ENCODE peak calls at places on chromosomes 6 and 20, in nine cellular contexts. One of them, this sample, is unnamed.

GRCh38 chr6:159097256-159097655 is 52.5 kb upstream of the TAGAP start:
- DNase-seq in HFFc6: no peak
- DNase-seq in myocyte: no peak
- DNase-seq in AG08396: no peak
- DNase-seq in NCI-H510A treated with DMSO at 0.1 percent for 48 hours: no peak
- DNase-seq in HTR-8/SVneo: no peak
- DNase-seq in HT1080: no peak
- DNase-seq in mesothelial cell of epicardium: no peak
- DNase-seq in GM10248: no peak
- DNase-seq in this sample: no peak

GRCh38 chr6:107806675-107807074 is 17.4 kb downstream of the SCML4 start:
- DNase-seq in AG08396: no peak
- DNase-seq in HFFc6: no peak
- DNase-seq in myocyte: peak
- DNase-seq in HT1080: no peak
- DNase-seq in HTR-8/SVneo: no peak
- DNase-seq in NCI-H510A treated with DMSO at 0.1 percent for 48 hours: no peak
- DNase-seq in mesothelial cell of epicardium: no peak
- DNase-seq in GM10248: no peak
- DNase-seq in this sample: no peak

GRCh38 chr6:89966250-89966588 is 72.0 kb downstream of the GJA10 start:
- DNase-seq in HTR-8/SVneo: no peak
- DNase-seq in NCI-H510A treated with DMSO at 0.1 percent for 48 hours: no peak
- DNase-seq in HT1080: no peak
- DNase-seq in HFFc6: no peak
- DNase-seq in mesothelial cell of epicardium: no peak
- DNase-seq in AG08396: no peak
- DNase-seq in GM10248: no peak
- DNase-seq in myocyte: no peak
- DNase-seq in this sample: no peak

GRCh38 chr20:37992802-37993538 is 40.3 kb downstream of the TTI1 start:
- DNase-seq in HFFc6: peak
- DNase-seq in AG08396: peak
- DNase-seq in NCI-H510A treated with DMSO at 0.1 percent for 48 hours: peak
- DNase-seq in HT1080: peak
- DNase-seq in GM10248: peak
- DNase-seq in HTR-8/SVneo: peak
- DNase-seq in mesothelial cell of epicardium: no peak
- DNase-seq in myocyte: peak
- DNase-seq in this sample: peak

GRCh38 chr6:111076024-111076680 is 11.2 kb upstream of the SLC16A10 start:
- DNase-seq in myocyte: no peak
- DNase-seq in HT1080: peak
- DNase-seq in HTR-8/SVneo: no peak
- DNase-seq in NCI-H510A treated with DMSO at 0.1 percent for 48 hours: no peak
- DNase-seq in HFFc6: no peak
- DNase-seq in AG08396: no peak
- DNase-seq in GM10248: no peak
- DNase-seq in mesothelial cell of epicardium: no peak
- DNase-seq in this sample: no peak

GRCh38 chr6:127299522-127300240 is 33.0 kb downstream of the RNF146 start:
- DNase-seq in AG08396: no peak
- DNase-seq in HTR-8/SVneo: no peak
- DNase-seq in HT1080: no peak
- DNase-seq in mesothelial cell of epicardium: no peak
- DNase-seq in NCI-H510A treated with DMSO at 0.1 percent for 48 hours: no peak
- DNase-seq in myocyte: no peak
- DNase-seq in HFFc6: peak
- DNase-seq in GM10248: no peak
- DNase-seq in this sample: no peak

GRCh38 chr20:8635048-8635572 is 433.8 kb upstream of the PLCB4 start:
- DNase-seq in AG08396: no peak
- DNase-seq in HT1080: no peak
- DNase-seq in HTR-8/SVneo: no peak
- DNase-seq in myocyte: no peak
- DNase-seq in HFFc6: no peak
- DNase-seq in mesothelial cell of epicardium: no peak
- DNase-seq in GM10248: no peak
- DNase-seq in NCI-H510A treated with DMSO at 0.1 percent for 48 hours: no peak
- DNase-seq in this sample: no peak

GRCh38 chr6:72944660-72945059 is 280.6 kb downstream of the KHDC1L start:
- DNase-seq in myocyte: peak
- DNase-seq in HTR-8/SVneo: no peak
- DNase-seq in HFFc6: no peak
- DNase-seq in GM10248: no peak
- DNase-seq in HT1080: no peak
- DNase-seq in mesothelial cell of epicardium: no peak
- DNase-seq in AG08396: no peak
- DNase-seq in NCI-H510A treated with DMSO at 0.1 percent for 48 hours: no peak
- DNase-seq in this sample: no peak

GRCh38 chr20:6882911-6883310 is 115.4 kb downstream of the BMP2 start:
- DNase-seq in GM10248: no peak
- DNase-seq in HT1080: no peak
- DNase-seq in myocyte: no peak
- DNase-seq in AG08396: no peak
- DNase-seq in mesothelial cell of epicardium: no peak
- DNase-seq in NCI-H510A treated with DMSO at 0.1 percent for 48 hours: no peak
- DNase-seq in HTR-8/SVneo: no peak
- DNase-seq in HFFc6: no peak
- DNase-seq in this sample: no peak

GRCh38 chr6:142940487-142940886 is 4.5 kb downstream of the HIVEP2 start:
- DNase-seq in HTR-8/SVneo: no peak
- DNase-seq in mesothelial cell of epicardium: no peak
- DNase-seq in myocyte: no peak
- DNase-seq in AG08396: peak
- DNase-seq in GM10248: no peak
- DNase-seq in HFFc6: peak
- DNase-seq in NCI-H510A treated with DMSO at 0.1 percent for 48 hours: no peak
- DNase-seq in HT1080: peak
- DNase-seq in this sample: peak

GRCh38 chr6:122472022-122472340 is 374 bp upstream of the SERINC1 start:
- DNase-seq in AG08396: no peak
- DNase-seq in HTR-8/SVneo: peak
- DNase-seq in GM10248: no peak
- DNase-seq in mesothelial cell of epicardium: no peak
- DNase-seq in myocyte: no peak
- DNase-seq in HFFc6: peak
- DNase-seq in NCI-H510A treated with DMSO at 0.1 percent for 48 hours: no peak
- DNase-seq in HT1080: no peak
- DNase-seq in this sample: no peak

GRCh38 chr6:71349395-71349794 is 60.8 kb downstream of the OGFRL1 start:
- DNase-seq in mesothelial cell of epicardium: no peak
- DNase-seq in AG08396: no peak
- DNase-seq in HT1080: peak
- DNase-seq in HTR-8/SVneo: no peak
- DNase-seq in myocyte: peak
- DNase-seq in GM10248: peak
- DNase-seq in HFFc6: peak
- DNase-seq in NCI-H510A treated with DMSO at 0.1 percent for 48 hours: no peak
- DNase-seq in this sample: no peak

GRCh38 chr20:60085551-60086132 is 127.4 kb downstream of the CDH26 start:
- DNase-seq in NCI-H510A treated with DMSO at 0.1 percent for 48 hours: no peak
- DNase-seq in GM10248: no peak
- DNase-seq in myocyte: no peak
- DNase-seq in mesothelial cell of epicardium: no peak
- DNase-seq in HTR-8/SVneo: no peak
- DNase-seq in HT1080: no peak
- DNase-seq in AG08396: no peak
- DNase-seq in HFFc6: no peak
- DNase-seq in this sample: no peak

GRCh38 chr6:150142657-150143501 is at the start of gene PPP1R14C:
- DNase-seq in AG08396: peak
- DNase-seq in HTR-8/SVneo: no peak
- DNase-seq in HT1080: no peak
- DNase-seq in mesothelial cell of epicardium: peak
- DNase-seq in myocyte: no peak
- DNase-seq in NCI-H510A treated with DMSO at 0.1 percent for 48 hours: peak
- DNase-seq in GM10248: no peak
- DNase-seq in HFFc6: no peak
- DNase-seq in this sample: no peak

GRCh38 chr6:33128318-33128717 is 52.5 kb downstream of the HLA-DPB1 start:
- DNase-seq in mesothelial cell of epicardium: no peak
- DNase-seq in HT1080: no peak
- DNase-seq in HTR-8/SVneo: no peak
- DNase-seq in NCI-H510A treated with DMSO at 0.1 percent for 48 hours: no peak
- DNase-seq in GM10248: peak
- DNase-seq in myocyte: no peak
- DNase-seq in HFFc6: no peak
- DNase-seq in AG08396: no peak
- DNase-seq in this sample: no peak

GRCh38 chr20:47205577-47206123 is 150.8 kb downstream of the ZMYND8 start:
- DNase-seq in AG08396: peak
- DNase-seq in GM10248: peak
- DNase-seq in HT1080: peak
- DNase-seq in mesothelial cell of epicardium: no peak
- DNase-seq in myocyte: peak
- DNase-seq in HFFc6: peak
- DNase-seq in NCI-H510A treated with DMSO at 0.1 percent for 48 hours: peak
- DNase-seq in HTR-8/SVneo: peak
- DNase-seq in this sample: peak

GRCh38 chr6:89281779-89282246 is 33.3 kb downstream of the GABRR2 start:
- DNase-seq in HTR-8/SVneo: peak
- DNase-seq in HFFc6: peak
- DNase-seq in AG08396: peak
- DNase-seq in myocyte: peak
- DNase-seq in GM10248: peak
- DNase-seq in HT1080: peak
- DNase-seq in mesothelial cell of epicardium: no peak
- DNase-seq in NCI-H510A treated with DMSO at 0.1 percent for 48 hours: no peak
- DNase-seq in this sample: peak

GRCh38 chr6:32153835-32154513 is at the start of gene PPT2:
- DNase-seq in NCI-H510A treated with DMSO at 0.1 percent for 48 hours: peak
- DNase-seq in HTR-8/SVneo: peak
- DNase-seq in HFFc6: peak
- DNase-seq in myocyte: peak
- DNase-seq in GM10248: peak
- DNase-seq in mesothelial cell of epicardium: peak
- DNase-seq in HT1080: peak
- DNase-seq in AG08396: peak
- DNase-seq in this sample: peak

GRCh38 chr6:26273673-26274595 is 91.1 kb upstream of the BTN3A2 start:
- DNase-seq in myocyte: peak
- DNase-seq in HT1080: no peak
- DNase-seq in AG08396: no peak
- DNase-seq in NCI-H510A treated with DMSO at 0.1 percent for 48 hours: no peak
- DNase-seq in mesothelial cell of epicardium: no peak
- DNase-seq in GM10248: no peak
- DNase-seq in HFFc6: no peak
- DNase-seq in HTR-8/SVneo: no peak
- DNase-seq in this sample: peak

This sample was measured in brain microvascular endothelial cell.